ENCODE peak calls at places on chromosome 2, in four cellular contexts. J is epithelial cell of esophagus, X is lung, L is left lung. U is an unnamed sample.

GRCh38 chr2:60852282-60852860 is 29.0 kb upstream of the REL start:
- DNase-seq in X (no peak), J (no peak), L (no peak), U (no peak)

GRCh38 chr2:229342376-229342775 is 71.3 kb upstream of the PID1 start:
- DNase-seq in X (peak; percentile 50), J (peak; percentile 76), L (peak; percentile 83), U (no peak)

GRCh38 chr2:176554107-176555048 is 285.1 kb downstream of the MTX2 start:
- DNase-seq in L (no peak), J (peak; percentile 58), X (peak; percentile 29), U (no peak)

GRCh38 chr2:71379086-71379485 is 47.5 kb downstream of the ZNF638 start:
- DNase-seq in J (peak; percentile 67), X (no peak), L (no peak), U (no peak)

GRCh38 chr2:30278419-30278818 is 47.1 kb downstream of the LBH start:
- DNase-seq in L (no peak), J (no peak), X (no peak), U (no peak)

GRCh38 chr2:143110759-143111428 is 18.3 kb upstream of the ARHGAP15 start:
- DNase-seq in L (no peak), J (peak; percentile 70), X (peak; percentile 64), U (peak; percentile 52)

GRCh38 chr2:37561615-37562569 is 109.5 kb downstream of the CDC42EP3 start:
- DNase-seq in X (no peak), J (peak; percentile 91), L (no peak), U (no peak)

GRCh38 chr2:3076848-3077735 is 300.5 kb downstream of the EIPR1 start:
- DNase-seq in X (no peak), J (no peak), L (peak; percentile 70), U (no peak)

GRCh38 chr2:119914266-119914665 is 98.6 kb upstream of the EPB41L5 start:
- DNase-seq in L (no peak), J (no peak), X (no peak), U (no peak)